ENCODE peak calls at places on chromosomes 1 and 21, in eight cellular contexts. One of them, this sample, is unnamed.

GRCh38 chr21:26064506-26064905 is 106.1 kb downstream of the APP start:
- DNase-seq in transverse colon: no peak
- DNase-seq in ovary: no peak
- DNase-seq in prostate gland: no peak
- DNase-seq in sigmoid colon: no peak
- DNase-seq in IMR-90: no peak
- DNase-seq in A549: no peak
- DNase-seq in heart left ventricle: no peak
- DNase-seq in this sample: no peak

GRCh38 chr1:41370225-41370624 is 9.0 kb downstream of the FOXO6 start:
- DNase-seq in transverse colon: no peak
- DNase-seq in ovary: no peak
- DNase-seq in prostate gland: no peak
- DNase-seq in sigmoid colon: no peak
- DNase-seq in IMR-90: no peak
- DNase-seq in A549: no peak
- DNase-seq in heart left ventricle: no peak
- DNase-seq in this sample: no peak

GRCh38 chr1:179327679-179328078 is 34.1 kb downstream of the SOAT1 start:
- DNase-seq in transverse colon: no peak
- DNase-seq in ovary: no peak
- DNase-seq in prostate gland: no peak
- DNase-seq in sigmoid colon: no peak
- DNase-seq in IMR-90: no peak
- DNase-seq in A549: no peak
- DNase-seq in heart left ventricle: no peak
- DNase-seq in this sample: no peak

GRCh38 chr1:1847501-1848289 is 43.2 kb downstream of the GNB1 start:
- DNase-seq in transverse colon: peak; percentile 25
- DNase-seq in ovary: no peak
- DNase-seq in prostate gland: no peak
- DNase-seq in sigmoid colon: no peak
- DNase-seq in IMR-90: no peak
- DNase-seq in A549: no peak
- DNase-seq in heart left ventricle: no peak
- DNase-seq in this sample: no peak

GRCh38 chr21:45393021-45393420 is 11.9 kb upstream of the COL18A1 start:
- DNase-seq in transverse colon: no peak
- DNase-seq in ovary: peak; percentile 34
- DNase-seq in prostate gland: no peak
- DNase-seq in sigmoid colon: peak; percentile 54
- DNase-seq in IMR-90: no peak
- DNase-seq in A549: no peak
- DNase-seq in heart left ventricle: no peak
- DNase-seq in this sample: no peak

GRCh38 chr1:212288614-212289013 is 3.4 kb downstream of the PPP2R5A start:
- DNase-seq in transverse colon: no peak
- DNase-seq in ovary: no peak
- DNase-seq in prostate gland: no peak
- DNase-seq in sigmoid colon: no peak
- DNase-seq in IMR-90: peak; percentile 79
- DNase-seq in A549: no peak
- DNase-seq in heart left ventricle: no peak
- DNase-seq in this sample: no peak

GRCh38 chr1:64854674-64855073 is 109.8 kb downstream of the RAVER2 start:
- DNase-seq in transverse colon: no peak
- DNase-seq in ovary: no peak
- DNase-seq in prostate gland: no peak
- DNase-seq in sigmoid colon: no peak
- DNase-seq in IMR-90: no peak
- DNase-seq in A549: no peak
- DNase-seq in heart left ventricle: no peak
- DNase-seq in this sample: no peak

GRCh38 chr1:4268262-4268889 is 368.3 kb upstream of the C1orf174 start:
- DNase-seq in transverse colon: no peak
- DNase-seq in ovary: no peak
- DNase-seq in prostate gland: no peak
- DNase-seq in sigmoid colon: no peak
- DNase-seq in IMR-90: no peak
- DNase-seq in A549: no peak
- DNase-seq in heart left ventricle: no peak
- DNase-seq in this sample: no peak

GRCh38 chr21:46099476-46099875 is 1.6 kb downstream of the COL6A2 start:
- DNase-seq in transverse colon: peak; percentile 45
- DNase-seq in ovary: peak; percentile 70
- DNase-seq in prostate gland: peak; percentile 3
- DNase-seq in sigmoid colon: peak; percentile 85
- DNase-seq in IMR-90: peak; percentile 34
- DNase-seq in A549: no peak
- DNase-seq in heart left ventricle: peak; percentile 22
- DNase-seq in this sample: peak; percentile 60

GRCh38 chr1:918353-918752 is 5.4 kb upstream of the SAMD11 start:
- DNase-seq in transverse colon: no peak
- DNase-seq in ovary: no peak
- DNase-seq in prostate gland: no peak
- DNase-seq in sigmoid colon: no peak
- DNase-seq in IMR-90: no peak
- DNase-seq in A549: no peak
- DNase-seq in heart left ventricle: no peak
- DNase-seq in this sample: no peak

GRCh38 chr1:167915528-167916102 is 1.7 kb upstream of the ADCY10 start:
- DNase-seq in transverse colon: no peak
- DNase-seq in ovary: no peak
- DNase-seq in prostate gland: no peak
- DNase-seq in sigmoid colon: no peak
- DNase-seq in IMR-90: no peak
- DNase-seq in A549: no peak
- DNase-seq in heart left ventricle: no peak
- DNase-seq in this sample: no peak

GRCh38 chr1:203035111-203036000 is 9.1 kb downstream of the PPFIA4 start:
- DNase-seq in transverse colon: no peak
- DNase-seq in ovary: no peak
- DNase-seq in prostate gland: no peak
- DNase-seq in sigmoid colon: no peak
- DNase-seq in IMR-90: no peak
- DNase-seq in A549: no peak
- DNase-seq in heart left ventricle: no peak
- DNase-seq in this sample: no peak

GRCh38 chr1:232377494-232377770 is 252.5 kb downstream of the SIPA1L2 start:
- DNase-seq in transverse colon: no peak
- DNase-seq in ovary: no peak
- DNase-seq in prostate gland: no peak
- DNase-seq in sigmoid colon: peak; percentile 66
- DNase-seq in IMR-90: peak; percentile 78
- DNase-seq in A549: no peak
- DNase-seq in heart left ventricle: peak; percentile 56
- DNase-seq in this sample: no peak

GRCh38 chr21:15752763-15753407 is 23.1 kb downstream of the USP25 start:
- DNase-seq in transverse colon: no peak
- DNase-seq in ovary: no peak
- DNase-seq in prostate gland: no peak
- DNase-seq in sigmoid colon: no peak
- DNase-seq in IMR-90: no peak
- DNase-seq in A549: no peak
- DNase-seq in heart left ventricle: no peak
- DNase-seq in this sample: no peak

GRCh38 chr1:8733463-8733862 is 84.0 kb downstream of the RERE start:
- DNase-seq in transverse colon: no peak
- DNase-seq in ovary: no peak
- DNase-seq in prostate gland: peak; percentile 49
- DNase-seq in sigmoid colon: no peak
- DNase-seq in IMR-90: no peak
- DNase-seq in A549: no peak
- DNase-seq in heart left ventricle: no peak
- DNase-seq in this sample: no peak
- H3K9me3 ChIP-seq in transverse colon: no peaks in the 10 kb centered on the region
- H3K9me3 ChIP-seq in ovary: no peaks in the 10 kb centered on the region
- H3K9me3 ChIP-seq in prostate gland: no peaks in the 10 kb centered on the region
- H3K9me3 ChIP-seq in sigmoid colon: no peaks in the 10 kb centered on the region
- H3K9me3 ChIP-seq in IMR-90: peaks cover 10% of the 10 kb centered on the region
- H3K9me3 ChIP-seq in A549: peaks cover 7% of the 10 kb centered on the region
- H3K9me3 ChIP-seq in heart left ventricle: peaks cover 7% of the 10 kb centered on the region
- H3K9me3 ChIP-seq in this sample: no peaks in the 10 kb centered on the region

DNA sequence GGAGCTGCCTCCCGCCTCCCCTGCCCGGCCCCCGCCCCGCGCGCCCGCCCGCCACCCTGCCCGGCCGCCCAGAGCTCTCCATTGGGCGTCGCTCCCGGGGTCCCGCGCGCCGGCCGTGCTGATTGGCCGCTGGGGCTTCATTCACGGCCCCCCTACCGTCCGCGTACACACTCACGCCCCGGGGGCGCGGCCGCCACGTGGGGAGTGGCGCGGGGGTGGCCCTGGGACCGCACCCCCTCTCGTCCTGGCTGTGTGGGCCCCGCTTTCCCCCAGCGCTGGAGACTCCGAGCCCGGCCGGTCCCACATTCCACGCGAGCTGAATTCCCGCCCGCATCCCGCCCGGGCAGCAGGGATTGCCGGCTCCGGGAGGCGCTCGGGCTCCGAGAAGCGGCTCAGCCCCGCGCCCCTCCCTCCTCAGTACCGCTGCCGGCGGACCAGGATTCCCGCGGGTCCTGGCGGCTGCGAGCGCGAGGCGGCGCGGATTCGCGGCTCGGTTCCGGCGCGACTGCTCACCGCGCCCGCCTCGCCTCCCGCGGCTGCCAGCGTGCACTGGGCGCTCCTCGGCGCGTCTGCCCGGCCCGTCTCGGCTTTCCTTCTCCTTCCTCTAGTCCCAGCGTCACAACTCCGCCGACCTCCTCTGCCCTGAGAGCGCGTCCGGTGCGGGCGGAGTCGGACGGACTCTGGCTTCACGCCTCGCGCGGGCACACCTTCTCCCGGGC is 450 bp upstream of the POU3F1 start:
- DNase-seq in transverse colon: peak; percentile 80
- DNase-seq in ovary: peak; percentile 91
- DNase-seq in prostate gland: peak; percentile 86
- DNase-seq in sigmoid colon: peak; percentile 91
- DNase-seq in IMR-90: peak; percentile 67
- DNase-seq in A549: peak; percentile 65
- DNase-seq in heart left ventricle: peak; percentile 90
- DNase-seq in this sample: peak; percentile 83
- TF ChIP-seq CTCF in transverse colon: no peak
- TF ChIP-seq CTCF in ovary: no peak
- TF ChIP-seq CTCF in prostate gland: no peak
- TF ChIP-seq CTCF in sigmoid colon: no peak
- TF ChIP-seq CTCF in IMR-90: no peak
- TF ChIP-seq CTCF in A549: no peak
- TF ChIP-seq CTCF in heart left ventricle: no peak
- TF ChIP-seq CTCF in this sample: no peak

GRCh38 chr1:180911640-180912161 is 996 bp upstream of the KIAA1614 start:
- DNase-seq in transverse colon: no peak
- DNase-seq in ovary: peak; percentile 50
- DNase-seq in prostate gland: no peak
- DNase-seq in sigmoid colon: peak; percentile 69
- DNase-seq in IMR-90: peak; percentile 19
- DNase-seq in A549: no peak
- DNase-seq in heart left ventricle: no peak
- DNase-seq in this sample: peak; percentile 22

GRCh38 chr1:180912211-180912800 is 391 bp upstream of the KIAA1614 start:
- DNase-seq in transverse colon: no peak
- DNase-seq in ovary: peak; percentile 78
- DNase-seq in prostate gland: no peak
- DNase-seq in sigmoid colon: peak; percentile 68
- DNase-seq in IMR-90: peak; percentile 34
- DNase-seq in A549: no peak
- DNase-seq in heart left ventricle: no peak
- DNase-seq in this sample: no peak

GRCh38 chr1:180915426-180915965 is 2.8 kb downstream of the KIAA1614 start:
- DNase-seq in transverse colon: no peak
- DNase-seq in ovary: peak; percentile 20
- DNase-seq in prostate gland: no peak
- DNase-seq in sigmoid colon: no peak
- DNase-seq in IMR-90: no peak
- DNase-seq in A549: no peak
- DNase-seq in heart left ventricle: no peak
- DNase-seq in this sample: peak; percentile 28

GRCh38 chr1:180916012-180916770 is 3.5 kb downstream of the KIAA1614 start:
- DNase-seq in transverse colon: no peak
- DNase-seq in ovary: peak; percentile 21
- DNase-seq in prostate gland: no peak
- DNase-seq in sigmoid colon: no peak
- DNase-seq in IMR-90: no peak
- DNase-seq in A549: no peak
- DNase-seq in heart left ventricle: no peak
- DNase-seq in this sample: peak; percentile 33

DNA sequence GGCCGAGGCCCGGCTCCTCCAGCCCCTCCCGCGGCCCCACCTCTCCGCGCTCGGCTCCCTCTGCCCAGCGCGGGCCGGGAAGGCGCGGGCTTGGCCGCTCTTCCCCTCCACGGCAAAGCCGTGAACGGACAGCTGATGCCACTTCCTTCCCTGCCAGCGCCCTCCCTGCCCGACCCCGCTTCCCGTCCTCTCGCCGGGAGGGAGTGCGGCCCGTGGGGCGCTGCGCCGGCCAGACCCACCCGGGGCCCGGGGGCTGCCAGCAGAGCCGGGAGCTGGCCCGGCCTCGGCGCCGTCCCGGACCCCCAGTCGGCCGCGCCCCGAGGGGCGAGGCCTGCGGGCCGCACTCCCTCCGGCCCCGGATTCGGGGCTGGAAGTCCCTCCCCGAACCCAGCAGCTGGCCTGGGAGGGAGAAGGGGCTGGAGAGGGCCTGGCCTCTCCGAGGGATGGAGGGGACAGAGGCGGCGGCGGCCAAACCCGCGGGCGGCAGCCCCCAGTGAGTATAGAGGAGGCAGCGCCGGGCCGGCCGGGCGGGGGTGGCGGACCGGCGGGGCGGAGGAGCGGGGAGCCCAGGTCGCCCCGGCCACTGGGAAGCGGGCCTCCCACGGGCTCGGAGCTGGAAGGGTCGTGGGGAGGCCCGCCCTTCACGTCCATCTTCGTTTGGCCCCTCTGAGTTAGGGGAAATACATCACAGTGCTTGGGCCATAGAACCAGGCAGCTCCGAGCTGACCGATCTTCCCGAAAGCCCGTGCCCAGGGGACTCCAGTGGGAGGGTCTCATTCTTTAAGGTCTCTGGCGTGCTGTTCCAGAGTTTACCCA is at the start of gene KIAA1614:
- DNase-seq in transverse colon: no peak
- DNase-seq in ovary: peak; percentile 72
- DNase-seq in prostate gland: no peak
- DNase-seq in sigmoid colon: peak; percentile 75
- DNase-seq in IMR-90: peak; percentile 39
- DNase-seq in A549: no peak
- DNase-seq in heart left ventricle: peak; percentile 54
- DNase-seq in this sample: peak; percentile 55
- TF ChIP-seq POLR2A in transverse colon: no peak
- TF ChIP-seq POLR2A in ovary: peak; percentile 7
- TF ChIP-seq POLR2A in prostate gland: no peak
- TF ChIP-seq POLR2A in sigmoid colon: no peak
- TF ChIP-seq POLR2A in IMR-90: peak; percentile 36
- TF ChIP-seq POLR2A in A549: no peak
- TF ChIP-seq POLR2A in heart left ventricle: no peak
- TF ChIP-seq POLR2A in this sample: no peak

DNA sequence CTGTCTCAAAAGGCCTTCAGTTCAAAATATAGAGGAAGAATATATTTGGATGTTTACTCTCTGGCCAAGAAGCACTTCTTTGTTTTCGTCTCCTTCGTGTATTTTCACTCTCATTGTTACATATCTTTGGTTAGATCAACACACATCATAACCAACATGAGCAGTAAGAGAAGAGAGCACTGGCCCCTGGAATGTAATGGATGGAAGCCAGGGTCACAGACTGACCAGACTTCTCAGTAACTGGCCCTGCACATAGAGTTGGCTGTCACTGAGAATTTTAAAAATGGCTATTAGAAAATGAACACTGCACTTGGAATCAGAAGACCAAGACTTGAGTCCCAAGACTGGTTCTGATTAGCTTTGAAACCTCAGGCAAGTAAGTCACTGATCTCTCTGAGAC is 215.9 kb upstream of the RRP15 start:
- DNase-seq in transverse colon: no peak
- DNase-seq in ovary: no peak
- DNase-seq in prostate gland: no peak
- DNase-seq in sigmoid colon: no peak
- DNase-seq in IMR-90: no peak
- DNase-seq in A549: no peak
- DNase-seq in heart left ventricle: no peak
- DNase-seq in this sample: no peak
- H3K9me3 ChIP-seq in transverse colon: no peaks in the 10 kb centered on the region
- H3K9me3 ChIP-seq in ovary: no peaks in the 10 kb centered on the region
- H3K9me3 ChIP-seq in prostate gland: no peaks in the 10 kb centered on the region
- H3K9me3 ChIP-seq in sigmoid colon: no peaks in the 10 kb centered on the region
- H3K9me3 ChIP-seq in IMR-90: no peaks in the 10 kb centered on the region
- H3K9me3 ChIP-seq in A549: no peaks in the 10 kb centered on the region
- H3K9me3 ChIP-seq in heart left ventricle: no peaks in the 10 kb centered on the region
- H3K9me3 ChIP-seq in this sample: no peaks in the 10 kb centered on the region